ENCODE peak calls at places on chromosomes 11 and 22, in five cellular contexts. One of them, this sample, is unnamed.

GRCh38 chr11:102204174-102204573 is 93.9 kb downstream of the YAP1 start:
- DNase-seq in endothelial cell of umbilical vein: no peak
- DNase-seq in transverse colon: no peak
- DNase-seq in upper lobe of left lung: no peak
- DNase-seq in HCT116: no peak
- DNase-seq in this sample: no peak

GRCh38 chr11:102449651-102450570 is 2.7 kb downstream of the TMEM123 start:
- DNase-seq in endothelial cell of umbilical vein: peak; percentile 72
- DNase-seq in transverse colon: no peak
- DNase-seq in upper lobe of left lung: no peak
- DNase-seq in HCT116: no peak
- DNase-seq in this sample: no peak

GRCh38 chr22:37804886-37805857 is 2.6 kb upstream of the GCAT start:
- DNase-seq in endothelial cell of umbilical vein: peak; percentile 84
- DNase-seq in transverse colon: peak; percentile 94
- DNase-seq in upper lobe of left lung: peak; percentile 85
- DNase-seq in HCT116: peak; percentile 67
- DNase-seq in this sample: peak; percentile 92

GRCh38 chr22:32538516-32538915 is 63.9 kb downstream of the FBXO7 start:
- DNase-seq in endothelial cell of umbilical vein: no peak
- DNase-seq in transverse colon: no peak
- DNase-seq in upper lobe of left lung: no peak
- DNase-seq in HCT116: no peak
- DNase-seq in this sample: no peak

GRCh38 chr11:20051783-20052399 is 108.4 kb downstream of the DBX1 start:
- DNase-seq in endothelial cell of umbilical vein: no peak
- DNase-seq in transverse colon: no peak
- DNase-seq in upper lobe of left lung: no peak
- DNase-seq in HCT116: no peak
- DNase-seq in this sample: no peak

GRCh38 chr11:73229321-73230275 is 11.5 kb downstream of the P2RY2 start:
- DNase-seq in endothelial cell of umbilical vein: no peak
- DNase-seq in transverse colon: peak; percentile 7
- DNase-seq in upper lobe of left lung: peak; percentile 20
- DNase-seq in HCT116: no peak
- DNase-seq in this sample: peak; percentile 51

GRCh38 chr22:42419328-42419881 is 12.8 kb downstream of the NFAM1 start:
- DNase-seq in endothelial cell of umbilical vein: no peak
- DNase-seq in transverse colon: no peak
- DNase-seq in upper lobe of left lung: peak; percentile 36
- DNase-seq in HCT116: no peak
- DNase-seq in this sample: no peak

GRCh38 chr11:33674035-33674814 is 26.4 kb downstream of the C11orf91 start:
- DNase-seq in endothelial cell of umbilical vein: no peak
- DNase-seq in transverse colon: no peak
- DNase-seq in upper lobe of left lung: no peak
- DNase-seq in HCT116: no peak
- DNase-seq in this sample: no peak

GRCh38 chr11:31827458-31828206 is 16.5 kb upstream of the PAX6 start:
- DNase-seq in endothelial cell of umbilical vein: no peak
- DNase-seq in transverse colon: no peak
- DNase-seq in upper lobe of left lung: no peak
- DNase-seq in HCT116: no peak
- DNase-seq in this sample: no peak

GRCh38 chr11:63906585-63906984 is 10.4 kb downstream of the RCOR2 start:
- DNase-seq in endothelial cell of umbilical vein: no peak
- DNase-seq in transverse colon: peak; percentile 34
- DNase-seq in upper lobe of left lung: no peak
- DNase-seq in HCT116: no peak
- DNase-seq in this sample: no peak

GRCh38 chr11:3893311-3893710 is 37.8 kb downstream of the STIM1 start:
- DNase-seq in endothelial cell of umbilical vein: no peak
- DNase-seq in transverse colon: no peak
- DNase-seq in upper lobe of left lung: no peak
- DNase-seq in HCT116: no peak
- DNase-seq in this sample: no peak
- H3K4me1 ChIP-seq in endothelial cell of umbilical vein: peaks cover 5% of the 10 kb centered on the region
- H3K4me1 ChIP-seq in transverse colon: peaks cover 8% of the 10 kb centered on the region
- H3K4me1 ChIP-seq in upper lobe of left lung: peaks cover 15% of the 10 kb centered on the region
- H3K4me1 ChIP-seq in HCT116: no peaks in the 10 kb centered on the region
- H3K4me1 ChIP-seq in this sample: peaks cover 71% of the 10 kb centered on the region

GRCh38 chr11:118133816-118134215 is 18.8 kb downstream of the SCN4B start:
- DNase-seq in endothelial cell of umbilical vein: no peak
- DNase-seq in transverse colon: no peak
- DNase-seq in upper lobe of left lung: no peak
- DNase-seq in HCT116: no peak
- DNase-seq in this sample: no peak
- TF ChIP-seq POLR2AphosphoS5 in endothelial cell of umbilical vein: no peak
- TF ChIP-seq POLR2AphosphoS5 in transverse colon: no peak
- TF ChIP-seq POLR2AphosphoS5 in upper lobe of left lung: no peak
- TF ChIP-seq POLR2AphosphoS5 in HCT116: no peak
- TF ChIP-seq POLR2AphosphoS5 in this sample: no peak

GRCh38 chr11:67397536-67397935 is 4.1 kb downstream of the PPP1CA start:
- DNase-seq in endothelial cell of umbilical vein: no peak
- DNase-seq in transverse colon: no peak
- DNase-seq in upper lobe of left lung: no peak
- DNase-seq in HCT116: no peak
- DNase-seq in this sample: no peak
- H3K4me1 ChIP-seq in endothelial cell of umbilical vein: peaks cover 21% of the 10 kb centered on the region
- H3K4me1 ChIP-seq in transverse colon: peaks cover 23% of the 10 kb centered on the region
- H3K4me1 ChIP-seq in upper lobe of left lung: peaks cover 26% of the 10 kb centered on the region
- H3K4me1 ChIP-seq in HCT116: peaks cover 12% of the 10 kb centered on the region
- H3K4me1 ChIP-seq in this sample: peaks cover 34% of the 10 kb centered on the region

GRCh38 chr22:46076651-46077339 is 73.5 kb upstream of the PPARA start:
- DNase-seq in endothelial cell of umbilical vein: no peak
- DNase-seq in transverse colon: peak; percentile 28
- DNase-seq in upper lobe of left lung: peak; percentile 33
- DNase-seq in HCT116: no peak
- DNase-seq in this sample: peak; percentile 74
- TF ChIP-seq POLR2AphosphoS5 in endothelial cell of umbilical vein: no peak
- TF ChIP-seq POLR2AphosphoS5 in transverse colon: peak; percentile 25
- TF ChIP-seq POLR2AphosphoS5 in upper lobe of left lung: peak; percentile 4
- TF ChIP-seq POLR2AphosphoS5 in HCT116: no peak
- TF ChIP-seq POLR2AphosphoS5 in this sample: peak; percentile 54

GRCh38 chr22:44700456-44700855 is 1.5 kb upstream of the PRR5 start:
- DNase-seq in endothelial cell of umbilical vein: no peak
- DNase-seq in transverse colon: no peak
- DNase-seq in upper lobe of left lung: no peak
- DNase-seq in HCT116: no peak
- DNase-seq in this sample: no peak

GRCh38 chr22:44702479-44703219 is 645 bp downstream of the PRR5 start:
- DNase-seq in endothelial cell of umbilical vein: no peak
- DNase-seq in transverse colon: no peak
- DNase-seq in upper lobe of left lung: no peak
- DNase-seq in HCT116: no peak
- DNase-seq in this sample: peak; percentile 89

GRCh38 chr22:44703269-44703870 is 1.4 kb downstream of the PRR5 start:
- DNase-seq in endothelial cell of umbilical vein: no peak
- DNase-seq in transverse colon: no peak
- DNase-seq in upper lobe of left lung: no peak
- DNase-seq in HCT116: no peak
- DNase-seq in this sample: no peak

GRCh38 chr22:44701187-44701586 is 817 bp upstream of the PRR5 start:
- DNase-seq in endothelial cell of umbilical vein: no peak
- DNase-seq in transverse colon: no peak
- DNase-seq in upper lobe of left lung: no peak
- DNase-seq in HCT116: no peak
- DNase-seq in this sample: no peak

DNA sequence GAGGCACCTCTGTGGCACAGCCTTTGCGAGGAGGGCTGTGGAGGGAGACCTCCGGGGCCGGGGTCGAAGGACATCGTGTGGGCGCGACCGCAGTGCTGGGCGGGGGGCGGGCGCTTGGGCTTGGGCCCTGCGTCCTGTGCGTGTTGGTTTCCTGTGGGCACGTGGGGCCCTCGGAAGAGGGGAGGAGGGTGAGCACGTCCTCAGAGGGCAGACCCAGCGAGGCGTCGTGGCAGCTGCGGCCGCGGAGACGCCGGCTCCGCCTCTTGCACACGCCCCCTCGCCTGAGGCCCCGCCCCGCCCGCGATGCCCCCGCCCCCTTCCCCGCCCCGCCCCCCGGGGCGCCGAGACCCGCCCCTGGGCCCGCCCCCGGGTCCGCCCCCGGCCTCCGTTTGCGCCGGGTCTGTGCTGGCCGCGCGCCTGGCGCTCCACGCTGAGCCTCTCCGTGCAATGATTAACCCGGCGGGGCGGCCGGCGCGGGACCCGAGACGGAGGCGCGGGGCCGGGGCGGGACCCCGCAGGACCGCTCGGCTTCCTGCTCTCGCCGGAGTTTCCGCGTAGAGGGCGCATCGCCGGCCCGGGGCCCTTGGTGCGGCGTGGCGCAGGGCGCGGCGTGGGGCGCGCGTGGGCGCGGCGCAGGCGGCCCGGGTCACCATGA is at the start of gene PRR5:
- DNase-seq in endothelial cell of umbilical vein: peak; percentile 63
- DNase-seq in transverse colon: peak; percentile 84
- DNase-seq in upper lobe of left lung: peak; percentile 85
- DNase-seq in HCT116: peak; percentile 51
- DNase-seq in this sample: peak; percentile 97
- H3K4me1 ChIP-seq in endothelial cell of umbilical vein: peaks cover 7% of the 10 kb centered on the region
- H3K4me1 ChIP-seq in transverse colon: peaks cover 8% of the 10 kb centered on the region
- H3K4me1 ChIP-seq in upper lobe of left lung: peaks cover 9% of the 10 kb centered on the region
- H3K4me1 ChIP-seq in HCT116: peaks cover 13% of the 10 kb centered on the region
- H3K4me1 ChIP-seq in this sample: peaks cover 76% of the 10 kb centered on the region

GRCh38 chr11:77325159-77325558 is 23.7 kb upstream of the GDPD4 start:
- DNase-seq in endothelial cell of umbilical vein: no peak
- DNase-seq in transverse colon: no peak
- DNase-seq in upper lobe of left lung: no peak
- DNase-seq in HCT116: no peak
- DNase-seq in this sample: no peak

GRCh38 chr11:77320351-77320750 is 18.9 kb upstream of the GDPD4 start:
- DNase-seq in endothelial cell of umbilical vein: no peak
- DNase-seq in transverse colon: no peak
- DNase-seq in upper lobe of left lung: no peak
- DNase-seq in HCT116: no peak
- DNase-seq in this sample: no peak

GRCh38 chr11:77324508-77324907 is 23.0 kb upstream of the GDPD4 start:
- DNase-seq in endothelial cell of umbilical vein: no peak
- DNase-seq in transverse colon: no peak
- DNase-seq in upper lobe of left lung: no peak
- DNase-seq in HCT116: no peak
- DNase-seq in this sample: no peak

GRCh38 chr11:77322926-77323590 is 21.6 kb upstream of the GDPD4 start:
- DNase-seq in endothelial cell of umbilical vein: no peak
- DNase-seq in transverse colon: no peak
- DNase-seq in upper lobe of left lung: no peak
- DNase-seq in HCT116: no peak
- DNase-seq in this sample: no peak

DNA sequence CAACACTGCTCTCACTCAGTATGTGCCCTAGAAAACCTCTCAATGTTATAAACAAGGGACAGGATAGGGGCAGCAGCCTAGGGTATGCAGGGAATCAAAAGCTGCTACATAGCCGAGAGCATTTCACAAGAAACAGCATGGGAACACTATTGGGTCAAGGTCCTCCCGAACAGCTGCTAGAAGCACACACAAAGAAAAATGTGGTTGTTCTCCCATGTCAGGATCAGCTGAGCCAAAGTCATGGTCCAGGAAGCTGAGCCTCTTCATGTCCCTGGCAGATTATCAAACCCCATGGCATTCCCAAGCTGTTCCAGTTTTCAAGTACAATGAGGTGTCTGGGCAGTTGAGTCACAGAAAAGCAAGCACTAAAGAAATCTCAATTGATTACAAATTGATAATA is 21.0 kb upstream of the GDPD4 start:
- DNase-seq in endothelial cell of umbilical vein: no peak
- DNase-seq in transverse colon: no peak
- DNase-seq in upper lobe of left lung: no peak
- DNase-seq in HCT116: no peak
- DNase-seq in this sample: no peak
- TF ChIP-seq POLR2AphosphoS5 in endothelial cell of umbilical vein: no peak
- TF ChIP-seq POLR2AphosphoS5 in transverse colon: no peak
- TF ChIP-seq POLR2AphosphoS5 in upper lobe of left lung: no peak
- TF ChIP-seq POLR2AphosphoS5 in HCT116: no peak
- TF ChIP-seq POLR2AphosphoS5 in this sample: no peak

DNA sequence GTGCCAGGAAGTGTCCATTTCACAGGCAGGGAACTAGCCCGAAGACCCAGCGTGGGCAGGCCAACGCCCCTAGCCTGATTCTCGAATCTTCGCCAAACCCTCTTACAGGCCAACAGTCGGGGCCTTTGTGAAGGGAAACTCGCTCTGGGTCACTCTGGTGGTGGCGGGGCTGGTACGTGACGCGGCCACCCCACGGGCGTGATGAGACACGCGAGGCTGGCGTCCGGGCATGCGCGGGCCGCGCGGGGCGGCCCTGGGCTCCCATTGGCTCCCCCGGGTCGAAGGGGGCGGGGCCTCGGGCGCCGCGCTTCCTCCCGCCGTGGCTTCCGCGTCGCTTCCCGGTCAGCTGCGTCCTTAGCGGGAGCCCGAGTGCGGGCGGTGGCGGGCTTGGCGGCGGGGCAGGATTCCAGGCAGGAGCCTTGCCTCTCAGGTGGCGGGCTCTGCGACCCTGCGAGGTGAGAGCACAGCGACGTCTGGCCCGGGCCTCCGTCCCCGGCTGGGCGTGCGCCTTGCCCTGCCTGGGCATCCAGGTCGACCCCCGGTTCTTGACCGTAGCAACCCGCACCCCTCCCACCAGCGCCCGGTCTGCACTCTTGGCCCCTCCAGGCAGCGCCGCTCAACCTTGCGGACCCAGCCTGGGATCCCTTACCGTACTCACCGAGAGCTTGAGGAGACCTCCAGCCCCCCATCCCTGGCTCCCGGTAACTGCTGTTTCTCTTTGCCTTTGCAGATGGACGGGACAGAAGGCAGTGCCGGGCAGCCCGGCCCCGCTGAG is at the start of gene FRMD8:
- DNase-seq in endothelial cell of umbilical vein: peak; percentile 85
- DNase-seq in transverse colon: peak; percentile 95
- DNase-seq in upper lobe of left lung: peak; percentile 92
- DNase-seq in HCT116: peak; percentile 24
- DNase-seq in this sample: peak; percentile 97
- H3K4me1 ChIP-seq in endothelial cell of umbilical vein: peaks cover 79% of the 10 kb centered on the region
- H3K4me1 ChIP-seq in transverse colon: peaks cover 46% of the 10 kb centered on the region
- H3K4me1 ChIP-seq in upper lobe of left lung: peaks cover 83% of the 10 kb centered on the region
- H3K4me1 ChIP-seq in HCT116: peaks cover 37% of the 10 kb centered on the region
- H3K4me1 ChIP-seq in this sample: peaks cover 92% of the 10 kb centered on the region

DNA sequence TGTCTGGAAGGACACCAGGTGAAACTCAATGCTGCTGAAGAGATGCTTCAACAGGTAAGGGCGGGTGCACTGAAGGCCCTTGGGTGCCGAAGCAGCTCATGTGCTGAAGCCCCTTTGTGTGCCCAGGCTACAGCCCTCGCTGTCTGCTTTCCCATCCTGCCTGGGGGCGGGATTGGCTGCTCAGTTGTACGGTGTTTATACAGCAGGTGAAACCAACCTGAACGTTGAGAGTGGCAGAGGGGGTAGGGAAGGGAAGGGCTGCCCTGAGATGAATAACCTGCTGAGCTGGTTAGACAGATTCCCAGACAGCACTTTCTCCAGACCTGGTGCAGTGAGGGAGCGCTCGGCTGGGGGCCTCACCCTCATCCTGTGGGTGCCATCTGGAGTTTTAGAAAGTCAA is 75.7 kb downstream of the CYB5R2 start:
- DNase-seq in endothelial cell of umbilical vein: no peak
- DNase-seq in transverse colon: peak; percentile 81
- DNase-seq in upper lobe of left lung: peak; percentile 86
- DNase-seq in HCT116: no peak
- DNase-seq in this sample: no peak
- TF ChIP-seq POLR2AphosphoS5 in endothelial cell of umbilical vein: no peak
- TF ChIP-seq POLR2AphosphoS5 in transverse colon: no peak
- TF ChIP-seq POLR2AphosphoS5 in upper lobe of left lung: peak; percentile 36
- TF ChIP-seq POLR2AphosphoS5 in HCT116: no peak
- TF ChIP-seq POLR2AphosphoS5 in this sample: no peak